ENCODE peak calls at places on chromosomes 6 and 20, in four cellular contexts. Q, C, U and F are unnamed samples.

GRCh38 chr6:19446570-19446969 is 390.6 kb upstream of the ID4 start:
- DNase-seq in Q (no peak), C (no peak), U (peak; percentile 58), F (no peak)

GRCh38 chr6:11775791-11776409 is 2.7 kb downstream of the ADTRP start:
- DNase-seq in Q (no peak), C (no peak), U (no peak), F (no peak)

GRCh38 chr6:11710968-11711643 is 67.5 kb downstream of the ADTRP start:
- DNase-seq in Q (no peak), C (no peak), U (no peak), F (no peak)

GRCh38 chr6:93676506-93676905 is 257.1 kb upstream of the EPHA7 start:
- DNase-seq in Q (no peak), C (no peak), U (peak; percentile 50), F (no peak)

GRCh38 chr6:21749754-21750153 is 156.2 kb downstream of the SOX4 start:
- DNase-seq in Q (no peak), C (no peak), U (no peak), F (no peak)

GRCh38 chr6:44226368-44227137 is 3.2 kb downstream of the SLC29A1 start:
- DNase-seq in Q (no peak), C (no peak), U (no peak), F (no peak)

GRCh38 chr20:63402178-63402859 is 41.2 kb upstream of the CHRNA4 start:
- DNase-seq in Q (no peak), C (no peak), U (no peak), F (no peak)

GRCh38 chr20:1509237-1509636 is 18.0 kb upstream of the SIRPB2 start:
- DNase-seq in Q (peak; percentile 22), C (no peak), U (peak; percentile 90), F (no peak)

GRCh38 chr6:166615059-166615770 is 11.8 kb downstream of the RPS6KA2 start:
- DNase-seq in Q (no peak), C (no peak), U (no peak), F (no peak)

GRCh38 chr6:132961122-132961521 is 146.8 kb downstream of the RPS12 start:
- DNase-seq in Q (no peak), C (no peak), U (peak; percentile 91), F (peak; percentile 2)

GRCh38 chr6:85354761-85355618 is 94.9 kb upstream of the NT5E start:
- DNase-seq in Q (peak; percentile 61), C (peak; percentile 69), U (peak; percentile 76), F (peak; percentile 68)

DNA sequence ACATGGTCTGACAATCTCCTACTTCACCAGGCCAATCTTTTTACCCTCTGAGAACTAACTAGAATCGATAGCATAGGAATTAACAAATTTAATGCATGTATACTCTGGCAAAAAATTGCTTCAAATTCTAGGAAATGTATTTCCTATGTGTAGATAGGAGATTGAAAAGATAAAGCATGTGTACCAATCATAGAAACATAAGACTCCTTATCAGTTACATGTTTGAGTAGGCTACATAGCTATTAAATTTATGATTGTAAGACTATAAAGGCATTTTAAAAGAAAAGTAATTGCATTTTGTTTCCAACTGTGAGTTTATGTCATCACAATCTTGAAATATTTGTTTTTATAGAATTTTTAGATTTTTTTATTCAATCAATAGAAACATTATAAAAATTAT is 196.6 kb upstream of the HEY2 start:
- DNase-seq in Q (no peak), C (no peak), U (no peak), F (no peak)
- TF ChIP-seq CTCF in Q (no peak), C (no peak), U (no peak), F (no peak)

GRCh38 chr6:30747300-30747687 is 2.9 kb upstream of the IER3 start:
- DNase-seq in Q (no peak), C (no peak), U (no peak), F (no peak)
- H3K27ac ChIP-seq in Q (no peak overlapping the region), C (no peak overlapping the region), U (peak overlapping the region; percentile 98), F (peak overlapping the region; percentile 51)

GRCh38 chr6:110996661-110997060 is 14.8 kb downstream of the RPF2 start:
- DNase-seq in Q (no peak), C (no peak), U (no peak), F (no peak)

GRCh38 chr6:111002350-111002749 is 20.5 kb downstream of the RPF2 start:
- DNase-seq in Q (no peak), C (no peak), U (no peak), F (no peak)

DNA sequence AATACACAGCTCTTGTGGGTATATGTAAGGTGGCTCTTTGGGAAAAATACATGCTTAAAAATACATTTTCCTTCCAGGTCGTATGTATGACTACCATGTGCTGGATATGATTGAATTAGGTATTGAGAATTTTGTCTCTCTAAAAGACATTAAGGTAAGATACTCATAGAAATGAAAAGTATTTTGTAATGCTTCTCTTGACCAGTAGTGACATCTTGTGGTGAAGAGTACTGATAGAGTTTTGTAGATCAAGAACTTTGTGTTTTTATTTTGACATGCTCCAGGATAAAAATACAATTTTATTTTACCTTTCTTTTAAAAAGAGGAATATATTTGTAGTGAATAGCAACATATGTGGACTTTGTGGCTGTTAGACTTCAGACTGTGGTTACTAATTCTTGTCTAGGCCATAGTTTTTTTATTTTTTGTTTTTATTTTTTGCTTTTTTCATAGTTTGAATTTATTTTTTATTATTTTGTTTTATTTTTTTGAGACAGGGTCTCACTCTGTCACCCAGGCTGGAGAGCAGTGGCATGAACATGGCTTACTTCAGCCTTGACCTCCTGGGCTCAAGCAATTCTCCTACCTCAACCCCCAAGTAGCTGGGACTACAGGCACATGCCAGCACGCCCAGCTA is 17.9 kb downstream of the RPF2 start:
- DNase-seq in Q (peak; percentile 31), C (no peak), U (peak; percentile 61), F (peak; percentile 19)
- TF ChIP-seq CTCF in Q (peak; percentile 77), C (peak; percentile 59), U (peak; percentile 63), F (peak; percentile 47)

GRCh38 chr20:40176442-40176841 is 512.6 kb downstream of the MAFB start:
- DNase-seq in Q (no peak), C (no peak), U (no peak), F (peak; percentile 20)
- H3K27ac ChIP-seq in Q (no peak overlapping the region), C (no peak overlapping the region), U (no peak overlapping the region), F (peak overlapping the region; percentile 57)

GRCh38 chr20:31560094-31560899 is 44.8 kb upstream of the ID1 start:
- DNase-seq in Q (peak; percentile 75), C (peak; percentile 82), U (peak; percentile 69), F (peak; percentile 76)
- TF ChIP-seq CTCF in Q (peak; percentile 99), C (peak; percentile 100), U (peak; percentile 97), F (peak; percentile 99)

GRCh38 chr20:33893314-33893713 is 82.2 kb downstream of the CHMP4B start:
- DNase-seq in Q (no peak), C (no peak), U (peak; percentile 37), F (no peak)
- H3K27ac ChIP-seq in Q (no peak overlapping the region), C (no peak overlapping the region), U (no peak overlapping the region), F (no peak overlapping the region)

DNA sequence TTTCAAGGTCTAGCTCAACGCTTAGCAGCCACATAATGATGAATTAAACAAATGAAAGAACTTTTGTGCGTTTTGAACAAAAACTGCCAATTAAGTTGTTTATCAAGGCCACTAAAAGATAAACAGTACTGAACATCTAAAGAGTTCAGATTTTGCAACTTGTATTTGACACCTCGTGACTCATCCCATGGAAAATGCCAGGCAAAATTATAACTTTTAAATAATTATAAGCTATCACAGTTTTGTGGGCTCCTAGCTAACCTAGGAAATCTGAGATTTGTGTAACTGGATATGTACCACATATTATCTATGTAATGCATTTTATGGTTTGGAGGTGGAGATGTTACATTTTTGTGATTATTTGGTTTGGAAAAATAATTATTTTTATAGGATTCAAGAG is 9.6 kb upstream of the BAG2 start:
- DNase-seq in Q (no peak), C (no peak), U (no peak), F (no peak)
- TF ChIP-seq CTCF in Q (no peak), C (no peak), U (no peak), F (no peak)

GRCh38 chr20:58510921-58511320 is 4.3 kb downstream of the APCDD1L start:
- DNase-seq in Q (no peak), C (peak; percentile 7), U (no peak), F (no peak)
- H3K27ac ChIP-seq in Q (no peak overlapping the region), C (no peak overlapping the region), U (no peak overlapping the region), F (no peak overlapping the region)

GRCh38 chr6:14501914-14502313 is 384.3 kb downstream of the CD83 start:
- DNase-seq in Q (no peak), C (no peak), U (peak; percentile 10), F (no peak)

GRCh38 chr6:14499309-14499708 is 381.7 kb downstream of the CD83 start:
- DNase-seq in Q (no peak), C (no peak), U (no peak), F (no peak)

GRCh38 chr6:14498748-14499147 is 381.2 kb downstream of the CD83 start:
- DNase-seq in Q (no peak), C (no peak), U (no peak), F (no peak)

GRCh38 chr6:14501240-14501639 is 383.7 kb downstream of the CD83 start:
- DNase-seq in Q (no peak), C (no peak), U (no peak), F (no peak)

GRCh38 chr6:14499804-14500203 is 382.2 kb downstream of the CD83 start:
- DNase-seq in Q (no peak), C (no peak), U (peak; percentile 79), F (peak; percentile 64)
- TF ChIP-seq CTCF in Q (no peak), C (no peak), U (no peak), F (no peak)

GRCh38 chr20:2840138-2840966 is at the start of the genes PCED1A and VPS16:
- DNase-seq in Q (peak; percentile 85), C (peak; percentile 90), U (peak; percentile 86), F (peak; percentile 94)
- H3K27ac ChIP-seq in Q (no peak within 1 kb of the TSS), C (no peak within 1 kb of the TSS), U (peak within 1 kb of the TSS; percentile 35), F (peak within 1 kb of the TSS; percentile 82)